ENCODE peak calls at places on chromosomes 3 and 15, in seven cellular contexts. B, C, N, X, A, J and Z are unnamed samples.

GRCh38 chr3:71232895-71233294 is 350.6 kb downstream of the FOXP1 start:
- DNase-seq in A (no peak), N (no peak), B (no peak), J (no peak), X (no peak), C (no peak), Z (no peak)

GRCh38 chr15:101406014-101406413 is 83.5 kb downstream of the PCSK6 start:
- DNase-seq in N (no peak), C (no peak), X (no peak), J (no peak), B (no peak), A (peak; percentile 46), Z (no peak)

GRCh38 chr3:108914774-108915641 is 38.7 kb downstream of the GUCA1C start:
- DNase-seq in J (peak; percentile 58), N (peak; percentile 78), A (no peak), B (peak; percentile 56), X (peak; percentile 66), C (peak; percentile 75), Z (peak; percentile 75)

GRCh38 chr3:6605245-6605644 is 255.7 kb upstream of the GRM7 start:
- DNase-seq in A (no peak), B (no peak), C (no peak), N (no peak), X (no peak), J (no peak), Z (no peak)

GRCh38 chr3:4355401-4356224 is 52.4 kb downstream of the SETMAR start:
- DNase-seq in J (no peak), A (peak; percentile 68), C (peak; percentile 36), X (no peak), B (no peak), N (no peak), Z (no peak)

GRCh38 chr3:56677286-56677685 is 5.8 kb downstream of the TASOR start:
- DNase-seq in A (no peak), C (no peak), X (no peak), N (no peak), J (no peak), B (no peak), Z (no peak)

GRCh38 chr15:26028086-26028740 is 165.1 kb upstream of the ATP10A start:
- DNase-seq in N (no peak), J (peak; percentile 72), C (no peak), A (no peak), B (no peak), X (no peak), Z (peak; percentile 0)

GRCh38 chr15:44501768-44502366 is 35.1 kb upstream of the EIF3J start:
- DNase-seq in B (peak; percentile 51), J (peak; percentile 61), X (peak; percentile 61), C (peak; percentile 25), A (no peak), N (no peak), Z (peak; percentile 67)

GRCh38 chr3:10627884-10628572 is 122.6 kb upstream of the ATP2B2 start:
- DNase-seq in A (no peak), B (no peak), C (peak; percentile 18), N (no peak), X (no peak), J (no peak), Z (no peak)

GRCh38 chr3:155426524-155427230 is 133.2 kb upstream of the STRIT1 start:
- DNase-seq in X (no peak), A (no peak), N (no peak), C (peak; percentile 16), B (no peak), J (no peak), Z (no peak)

GRCh38 chr3:120693439-120694172 is 11.6 kb upstream of the HGD start:
- DNase-seq in X (peak; percentile 7), N (no peak), A (no peak), B (no peak), C (peak; percentile 40), J (peak; percentile 35), Z (peak; percentile 79)

GRCh38 chr3:144763878-144764454 is 792.3 kb downstream of the DIPK2A start:
- DNase-seq in J (no peak), X (peak; percentile 1), C (no peak), N (no peak), A (no peak), B (no peak), Z (no peak)

GRCh38 chr3:43773273-43774104 is 82.8 kb downstream of the ABHD5 start:
- DNase-seq in N (no peak), X (peak; percentile 52), B (no peak), C (no peak), J (no peak), A (no peak), Z (no peak)

GRCh38 chr3:12158387-12159226 is at the start of gene TIMP4:
- DNase-seq in N (no peak), X (no peak), A (peak; percentile 54), J (peak; percentile 22), B (peak; percentile 34), C (peak; percentile 72), Z (peak; percentile 68)

GRCh38 chr15:70505411-70505919 is 257.9 kb downstream of the UACA start:
- DNase-seq in X (peak; percentile 78), J (peak; percentile 81), B (peak; percentile 76), N (no peak), A (no peak), C (peak; percentile 72), Z (peak; percentile 77)

GRCh38 chr3:49357466-49358216 is 512 bp downstream of the GPX1 start:
- DNase-seq in C (peak; percentile 79), J (peak; percentile 79), N (peak; percentile 72), B (peak; percentile 72), X (peak; percentile 63), A (peak; percentile 70), Z (peak; percentile 93)

GRCh38 chr3:122992628-122993570 is 34.7 kb downstream of the SEMA5B start:
- DNase-seq in C (no peak), X (no peak), B (no peak), N (no peak), A (no peak), J (peak; percentile 35), Z (no peak)

GRCh38 chr3:121918779-121919483 is 24.7 kb downstream of the SLC15A2 start:
- DNase-seq in X (no peak), J (no peak), N (no peak), C (no peak), B (no peak), A (no peak), Z (peak; percentile 44)

GRCh38 chr3:56700136-56700535 is 17.1 kb upstream of the TASOR start:
- DNase-seq in A (no peak), C (no peak), N (no peak), X (no peak), J (no peak), B (no peak), Z (no peak)

GRCh38 chr15:99109555-99110021 is 4.7 kb downstream of the SYNM start:
- DNase-seq in B (no peak), C (no peak), J (no peak), X (no peak), A (no peak), N (no peak), Z (no peak)

GRCh38 chr3:139935866-139936817 is 1.2 kb downstream of the CLSTN2 start:
- DNase-seq in X (no peak), J (peak; percentile 12), N (no peak), B (peak; percentile 8), A (peak; percentile 79), C (peak; percentile 73), Z (no peak)

GRCh38 chr3:46464326-46465195 is at the start of gene LTF:
- DNase-seq in N (no peak), C (no peak), B (no peak), A (no peak), J (no peak), X (no peak), Z (no peak)

GRCh38 chr15:55789066-55789660 is 46.2 kb upstream of the PRTG start:
- DNase-seq in A (no peak), J (no peak), X (peak; percentile 28), C (no peak), B (no peak), N (peak; percentile 71), Z (no peak)